ENCODE peak calls at places on chromosomes 7 and 10, in four cellular contexts. One of them, this sample, is unnamed.

GRCh38 chr7:124072603-124073324 is 39.9 kb upstream of the TMEM229A start:
- DNase-seq in GM12878: no peak
- DNase-seq in HepG2: peak; percentile 6
- DNase-seq in WTC11: no peak
- DNase-seq in this sample: no peak

GRCh38 chr10:69160809-69161225 is 19.2 kb upstream of the SUPV3L1 start:
- DNase-seq in GM12878: no peak
- DNase-seq in HepG2: no peak
- DNase-seq in WTC11: no peak
- DNase-seq in this sample: no peak

GRCh38 chr10:124605001-124605370 is 139.2 kb downstream of the FAM53B start:
- DNase-seq in WTC11: no peak
- DNase-seq in HepG2: no peak
- DNase-seq in GM12878: no peak
- DNase-seq in this sample: no peak

GRCh38 chr7:155551785-155552611 is 5.6 kb upstream of the CNPY1 start:
- DNase-seq in GM12878: no peak
- DNase-seq in WTC11: no peak
- DNase-seq in HepG2: no peak
- DNase-seq in this sample: no peak

GRCh38 chr10:125049216-125049903 is 107.4 kb downstream of the ZRANB1 start:
- DNase-seq in WTC11: no peak
- DNase-seq in GM12878: no peak
- DNase-seq in HepG2: no peak
- DNase-seq in this sample: peak; percentile 63

GRCh38 chr10:3400368-3400767 is 227.8 kb upstream of the PITRM1 start:
- DNase-seq in WTC11: no peak
- DNase-seq in HepG2: no peak
- DNase-seq in GM12878: no peak
- DNase-seq in this sample: no peak

GRCh38 chr7:128108129-128108528 is 76.9 kb upstream of the LRRC4 start:
- DNase-seq in HepG2: no peak
- DNase-seq in WTC11: no peak
- DNase-seq in GM12878: no peak
- DNase-seq in this sample: no peak

GRCh38 chr10:109203616-109204375 is 719.5 kb downstream of the XPNPEP1 start:
- DNase-seq in WTC11: no peak
- DNase-seq in HepG2: no peak
- DNase-seq in GM12878: no peak
- DNase-seq in this sample: no peak

GRCh38 chr10:77518258-77518909 is 119.2 kb downstream of the KCNMA1 start:
- DNase-seq in GM12878: no peak
- DNase-seq in HepG2: no peak
- DNase-seq in WTC11: no peak
- DNase-seq in this sample: no peak

GRCh38 chr10:99850041-99850766 is 67.8 kb downstream of the ABCC2 start:
- DNase-seq in WTC11: peak; percentile 25
- DNase-seq in HepG2: no peak
- DNase-seq in GM12878: no peak
- DNase-seq in this sample: no peak

DNA sequence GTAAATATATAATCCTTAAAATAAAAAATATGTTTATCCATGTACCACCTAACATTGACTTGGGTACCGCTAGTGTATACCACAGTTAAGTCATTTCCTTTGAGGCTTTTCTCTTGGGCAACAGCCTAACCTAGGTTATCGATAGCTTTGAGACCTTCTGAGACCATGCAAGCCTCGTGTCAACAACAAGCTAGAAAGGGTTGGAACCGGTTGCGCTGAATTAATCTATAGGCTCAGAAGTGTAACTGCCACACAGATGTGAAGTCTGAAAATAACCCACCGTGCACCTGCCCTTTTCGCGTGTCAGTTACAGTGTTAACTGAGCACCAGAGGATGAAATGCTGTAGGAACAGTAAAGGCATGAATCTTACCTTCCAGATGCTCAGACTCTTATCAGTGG is 59.8 kb downstream of the ARID5B start:
- DNase-seq in HepG2: no peak
- DNase-seq in WTC11: no peak
- DNase-seq in GM12878: peak; percentile 72
- DNase-seq in this sample: no peak
- TF ChIP-seq TCF7 in HepG2: no peak
- TF ChIP-seq TCF7 in WTC11: no peak
- TF ChIP-seq TCF7 in GM12878: no peak
- TF ChIP-seq TCF7 in this sample: no peak

GRCh38 chr10:120387326-120387725 is 69.7 kb upstream of the PLPP4 start:
- DNase-seq in WTC11: no peak
- DNase-seq in HepG2: no peak
- DNase-seq in GM12878: no peak
- DNase-seq in this sample: no peak
- TF ChIP-seq TCF7 in WTC11: no peak
- TF ChIP-seq TCF7 in HepG2: no peak
- TF ChIP-seq TCF7 in GM12878: no peak
- TF ChIP-seq TCF7 in this sample: no peak

DNA sequence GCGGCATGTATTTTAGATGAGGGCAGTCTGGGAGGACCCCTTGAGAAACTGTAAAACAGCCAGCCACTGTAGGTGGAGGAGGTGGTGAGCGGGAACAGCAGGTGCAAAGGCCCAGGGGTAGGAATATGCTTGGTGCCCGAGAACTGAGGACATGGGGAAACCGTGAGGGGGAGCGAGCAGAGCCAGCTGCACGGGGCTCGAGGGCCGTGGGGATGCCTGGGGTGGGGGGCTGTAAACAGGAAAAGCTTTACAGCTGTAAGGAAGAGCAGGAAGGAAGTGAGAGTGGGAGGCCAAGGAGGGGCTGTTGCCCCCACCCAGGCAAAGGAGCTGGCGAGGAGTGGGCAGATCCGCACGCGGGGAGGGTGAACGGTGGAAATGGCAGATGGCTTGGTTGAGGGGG is 34.3 kb downstream of the ZMIZ1 start:
- DNase-seq in WTC11: no peak
- DNase-seq in HepG2: no peak
- DNase-seq in GM12878: no peak
- DNase-seq in this sample: no peak
- TF ChIP-seq TCF7 in WTC11: no peak
- TF ChIP-seq TCF7 in HepG2: no peak
- TF ChIP-seq TCF7 in GM12878: no peak
- TF ChIP-seq TCF7 in this sample: no peak

GRCh38 chr7:140673063-140673769 is 471 bp downstream of the ADCK2 start:
- DNase-seq in GM12878: no peak
- DNase-seq in WTC11: peak; percentile 61
- DNase-seq in HepG2: no peak
- DNase-seq in this sample: peak; percentile 70
- TF ChIP-seq TCF7 in GM12878: no peak
- TF ChIP-seq TCF7 in WTC11: no peak
- TF ChIP-seq TCF7 in HepG2: no peak
- TF ChIP-seq TCF7 in this sample: no peak

This sample was measured in K562.